ENCODE peak calls at places on chromosomes 1 and 21, in four cellular contexts. One of them, this sample, is unnamed.

GRCh38 chr1:11071463-11072215 is 11.8 kb upstream of the SRM start:
- DNase-seq in adrenal gland: peak; percentile 52
- DNase-seq in IMR-90: no peak
- DNase-seq in fibroblast of lung: no peak
- DNase-seq in this sample: no peak

GRCh38 chr1:25442178-25442577 is 11.5 kb downstream of the MACO1 start:
- DNase-seq in fibroblast of lung: peak; percentile 79
- DNase-seq in adrenal gland: no peak
- DNase-seq in IMR-90: peak; percentile 58
- DNase-seq in this sample: no peak

GRCh38 chr21:39029086-39029772 is 154.0 kb downstream of the PSMG1 start:
- DNase-seq in fibroblast of lung: peak; percentile 48
- DNase-seq in IMR-90: peak; percentile 83
- DNase-seq in adrenal gland: no peak
- DNase-seq in this sample: no peak

GRCh38 chr1:159996653-159997052 is 35.1 kb downstream of the PIGM start:
- DNase-seq in adrenal gland: no peak
- DNase-seq in fibroblast of lung: peak; percentile 96
- DNase-seq in IMR-90: peak; percentile 85
- DNase-seq in this sample: no peak

GRCh38 chr1:223175032-223175431 is 32.0 kb upstream of the TLR5 start:
- DNase-seq in fibroblast of lung: peak; percentile 19
- DNase-seq in adrenal gland: peak; percentile 61
- DNase-seq in IMR-90: peak; percentile 9
- DNase-seq in this sample: no peak

GRCh38 chr1:186496452-186496851 is 35.5 kb upstream of the PDC start:
- DNase-seq in IMR-90: no peak
- DNase-seq in adrenal gland: no peak
- DNase-seq in fibroblast of lung: no peak
- DNase-seq in this sample: no peak

GRCh38 chr1:161730050-161730564 is 8.8 kb downstream of the FCRLB start:
- DNase-seq in adrenal gland: no peak
- DNase-seq in IMR-90: peak; percentile 72
- DNase-seq in fibroblast of lung: peak; percentile 72
- DNase-seq in this sample: no peak

GRCh38 chr21:19256934-19257660 is 853.5 kb upstream of the TMPRSS15 start:
- DNase-seq in fibroblast of lung: no peak
- DNase-seq in adrenal gland: no peak
- DNase-seq in IMR-90: no peak
- DNase-seq in this sample: no peak

GRCh38 chr21:44054710-44055109 is 42.6 kb downstream of the TRAPPC10 start:
- DNase-seq in IMR-90: peak; percentile 56
- DNase-seq in adrenal gland: peak; percentile 56
- DNase-seq in fibroblast of lung: peak; percentile 78
- DNase-seq in this sample: peak; percentile 64

GRCh38 chr1:207620573-207620893 is 24.4 kb upstream of the CR1L start:
- DNase-seq in IMR-90: no peak
- DNase-seq in fibroblast of lung: no peak
- DNase-seq in adrenal gland: no peak
- DNase-seq in this sample: no peak

GRCh38 chr1:224697888-224698450 is 81.9 kb downstream of the CNIH3 start:
- DNase-seq in IMR-90: no peak
- DNase-seq in adrenal gland: no peak
- DNase-seq in fibroblast of lung: no peak
- DNase-seq in this sample: no peak

GRCh38 chr1:16067127-16067768 is 6.2 kb downstream of the FAM131C start:
- DNase-seq in adrenal gland: peak; percentile 95
- DNase-seq in IMR-90: peak; percentile 6
- DNase-seq in fibroblast of lung: peak; percentile 31
- DNase-seq in this sample: no peak

GRCh38 chr1:219041819-219042218 is 131.9 kb upstream of the LYPLAL1 start:
- DNase-seq in IMR-90: peak; percentile 40
- DNase-seq in adrenal gland: no peak
- DNase-seq in fibroblast of lung: peak; percentile 44
- DNase-seq in this sample: no peak

GRCh38 chr1:13517193-13517812 is 3.5 kb upstream of the LRRC38 start:
- DNase-seq in fibroblast of lung: no peak
- DNase-seq in IMR-90: no peak
- DNase-seq in adrenal gland: no peak
- DNase-seq in this sample: peak; percentile 20